ENCODE peak calls at places on chromosomes 1 and 21, in four cellular contexts. U, S, B and M are unnamed samples.

GRCh38 chr1:68113961-68114360 is 63.5 kb upstream of the DIRAS3 start:
- DNase-seq in U (no peak), S (peak; percentile 18), B (no peak), M (no peak)

GRCh38 chr1:116134178-116134773 is 23.1 kb downstream of the MAB21L3 start:
- DNase-seq in U (no peak), S (no peak), B (no peak), M (no peak)

GRCh38 chr1:157042852-157043251 is 2.7 kb downstream of the ARHGEF11 start:
- DNase-seq in U (no peak), S (no peak), B (no peak), M (no peak)

GRCh38 chr1:78619803-78620579 is at the start of gene IFI44L:
- DNase-seq in U (no peak), S (no peak), B (peak; percentile 41), M (no peak)

GRCh38 chr1:56469640-56470371 is 109.6 kb downstream of the PLPP3 start:
- DNase-seq in U (no peak), S (no peak), B (no peak), M (no peak)

GRCh38 chr1:43708006-43708412 is 673 bp downstream of the ST3GAL3 start:
- DNase-seq in U (no peak), S (no peak), B (no peak), M (no peak)

GRCh38 chr1:165034136-165034535 is 322.4 kb downstream of the LMX1A start:
- DNase-seq in U (no peak), S (no peak), B (no peak), M (no peak)

GRCh38 chr1:67535474-67535873 is 105.3 kb upstream of the SERBP1 start:
- DNase-seq in U (peak; percentile 88), S (peak; percentile 93), B (no peak), M (peak; percentile 88)

GRCh38 chr1:167002354-167002753 is 13.3 kb downstream of the MAEL start:
- DNase-seq in U (no peak), S (no peak), B (no peak), M (no peak)

GRCh38 chr1:53371121-53371666 is 43.3 kb upstream of the LRP8 start:
- DNase-seq in U (peak; percentile 45), S (peak; percentile 79), B (no peak), M (no peak)

GRCh38 chr1:217149791-217150190 is 426.6 kb upstream of the ESRRG start:
- DNase-seq in U (no peak), S (no peak), B (no peak), M (no peak)

GRCh38 chr1:32337855-32338636 is 2.0 kb upstream of the MARCKSL1 start:
- DNase-seq in U (no peak), S (no peak), B (no peak), M (no peak)

GRCh38 chr21:38505654-38506523 is 7.6 kb upstream of the ERG start:
- DNase-seq in U (no peak), S (peak; percentile 68), B (no peak), M (no peak)

GRCh38 chr1:239719642-239720258 is 333.4 kb downstream of the CHRM3 start:
- DNase-seq in U (no peak), S (no peak), B (peak; percentile 14), M (no peak)

GRCh38 chr1:153438599-153438998 is 21.9 kb downstream of the S100A7 start:
- DNase-seq in U (no peak), S (no peak), B (no peak), M (no peak)

GRCh38 chr1:245197911-245198379 is 43.2 kb downstream of the KIF26B start:
- DNase-seq in U (no peak), S (no peak), B (no peak), M (no peak)

GRCh38 chr21:23223882-23224281 is 2225.7 kb downstream of the NCAM2 start:
- DNase-seq in U (no peak), S (no peak), B (no peak), M (no peak)

GRCh38 chr1:185938396-185938795 is 204.2 kb downstream of the HMCN1 start:
- DNase-seq in U (no peak), S (no peak), B (no peak), M (no peak)

GRCh38 chr21:38910390-38911008 is 104.8 kb downstream of the ETS2 start:
- DNase-seq in U (no peak), S (no peak), B (no peak), M (peak; percentile 58)

GRCh38 chr1:18643154-18644012 is 12.7 kb downstream of the PAX7 start:
- DNase-seq in U (no peak), S (peak; percentile 90), B (no peak), M (no peak)

GRCh38 chr1:85078903-85079302 is 30.6 kb upstream of the MCOLN3 start:
- DNase-seq in U (no peak), S (no peak), B (no peak), M (no peak)
- TF ChIP-seq CTCF in U (peak; percentile 17), S (peak; percentile 47), B (no peak), M (peak; percentile 12)

GRCh38 chr1:211928993-211929637 is 98.6 kb upstream of the LPGAT1 start:
- DNase-seq in U (no peak), S (no peak), B (no peak), M (peak; percentile 83)

GRCh38 chr1:211935448-211935970 is 99.8 kb downstream of the INTS7 start:
- DNase-seq in U (no peak), S (no peak), B (no peak), M (no peak)

GRCh38 chr1:211938473-211939080 is 96.8 kb downstream of the INTS7 start:
- DNase-seq in U (no peak), S (no peak), B (no peak), M (no peak)

GRCh38 chr1:211932581-211933010 is 102.0 kb upstream of the LPGAT1 start:
- DNase-seq in U (no peak), S (no peak), B (no peak), M (no peak)

GRCh38 chr1:211934315-211934714 is 101.0 kb downstream of the INTS7 start:
- DNase-seq in U (no peak), S (no peak), B (no peak), M (no peak)
- H3K27ac ChIP-seq in U (no peak overlapping the region), S (no peak overlapping the region), B (no peak overlapping the region), M (no peak overlapping the region)

DNA sequence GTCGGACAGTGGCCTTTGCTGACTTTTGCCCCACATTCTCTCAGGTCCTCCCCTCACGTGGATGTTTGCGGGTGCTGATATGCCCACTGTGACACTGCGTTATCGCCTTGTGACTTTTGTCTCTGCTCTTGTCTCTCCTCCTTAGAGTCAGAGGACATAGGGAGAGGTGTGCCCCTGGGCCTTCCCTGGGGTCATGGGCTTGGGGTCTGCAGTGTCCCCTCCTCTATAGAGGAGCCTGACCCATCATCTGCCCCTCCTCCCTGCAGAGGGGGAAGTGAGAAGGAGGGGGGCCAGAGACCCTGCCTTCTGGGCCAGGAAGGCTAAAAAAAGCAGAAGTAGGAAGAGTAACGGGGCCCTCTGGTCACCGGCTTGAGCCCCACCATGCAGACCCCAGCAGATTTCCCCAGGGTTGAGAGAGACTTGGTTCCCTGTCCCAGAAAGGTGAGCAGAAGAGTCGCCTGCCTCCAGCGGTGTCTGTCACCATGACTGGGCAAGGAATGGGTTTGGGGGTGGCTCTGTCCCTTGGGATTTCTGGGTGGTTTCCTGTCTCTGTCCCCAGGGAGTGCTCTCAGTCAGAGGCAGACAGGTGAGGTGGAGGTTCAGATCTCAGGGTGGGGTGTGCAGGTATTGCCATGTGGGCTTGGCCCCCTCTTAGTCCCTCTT is 13.4 kb downstream of the RPS6KA1 start:
- DNase-seq in U (no peak), S (no peak), B (no peak), M (no peak)
- H3K4me1 ChIP-seq in U (peaks cover 33% of the 10 kb centered on the region), S (no peaks in the 10 kb centered on the region), B (peaks cover 93% of the 10 kb centered on the region), M (no peaks in the 10 kb centered on the region)

GRCh38 chr1:150363426-150364230 is at the start of gene RPRD2:
- DNase-seq in U (peak; percentile 99), S (peak; percentile 99), B (peak; percentile 97), M (peak; percentile 98)
- TF ChIP-seq CTCF in U (no peak), S (no peak), B (no peak), M (peak; percentile 12)

DNA sequence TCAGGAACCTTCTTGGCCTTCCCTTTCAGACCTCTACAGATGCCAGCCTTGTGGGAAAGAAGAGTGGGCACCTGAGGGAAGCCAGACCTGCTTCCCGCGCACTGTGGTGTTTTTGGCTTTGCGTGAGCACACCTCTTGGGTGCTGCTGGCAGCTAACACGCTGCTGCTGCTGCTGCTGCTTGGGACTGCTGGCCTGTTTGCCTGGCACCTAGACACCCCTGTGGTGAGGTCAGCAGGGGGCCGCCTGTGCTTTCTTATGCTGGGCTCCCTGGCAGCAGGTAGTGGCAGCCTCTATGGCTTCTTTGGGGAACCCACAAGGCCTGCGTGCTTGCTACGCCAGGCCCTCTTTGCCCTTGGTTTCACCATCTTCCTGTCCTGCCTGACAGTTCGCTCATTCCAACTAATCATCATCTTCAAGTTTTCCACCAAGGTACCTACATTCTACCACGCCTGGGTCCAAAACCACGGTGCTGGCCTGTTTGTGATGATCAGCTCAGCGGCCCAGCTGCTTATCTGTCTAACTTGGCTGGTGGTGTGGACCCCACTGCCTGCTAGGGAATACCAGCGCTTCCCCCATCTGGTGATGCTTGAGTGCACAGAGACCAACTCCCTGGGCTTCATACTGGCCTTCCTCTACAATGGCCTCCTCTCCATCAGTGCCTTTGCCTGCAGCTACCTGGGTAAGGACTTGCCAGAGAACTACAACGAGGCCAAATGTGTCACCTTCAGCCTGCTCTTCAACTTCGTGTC is 995 bp upstream of the ZBTB48 start:
- DNase-seq in U (no peak), S (no peak), B (no peak), M (no peak)
- H3K27ac ChIP-seq in U (peak overlapping the region; percentile 97), S (peak overlapping the region; percentile 67), B (peak overlapping the region; percentile 94), M (no peak overlapping the region)

DNA sequence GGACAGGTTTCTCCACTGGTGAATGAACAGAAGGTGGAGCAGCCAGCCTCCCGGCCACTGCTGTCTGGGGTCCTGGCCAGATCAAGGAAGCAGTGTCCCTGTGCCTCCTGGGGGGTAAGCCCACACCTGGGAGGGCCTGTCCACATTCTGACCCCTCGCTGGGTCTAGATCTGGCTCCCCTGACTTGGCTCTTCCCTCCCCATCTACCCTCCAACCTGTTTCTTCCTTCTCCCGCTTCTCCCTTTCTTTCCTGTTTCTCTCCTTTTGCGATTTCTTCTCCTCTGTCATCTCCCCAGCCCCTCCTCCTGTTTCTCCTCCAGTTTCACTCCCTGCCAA is 378 bp downstream of the RORC start:
- DNase-seq in U (no peak), S (no peak), B (no peak), M (no peak)
- H3K4me1 ChIP-seq in U (peaks cover 23% of the 10 kb centered on the region), S (no peaks in the 10 kb centered on the region), B (peaks cover 69% of the 10 kb centered on the region), M (peaks cover 36% of the 10 kb centered on the region)